ENCODE peak calls at places on chromosomes 16 and 17, in seven cellular contexts. G is COR-L47; C is GM23248; P is CD4-positive, alpha-beta T cell; V is NCI-H2171 treated with DMSO at 0.1 percent for 48 hours; U is stimulated activated CD8-positive, alpha-beta memory T cell treated with anti-CD3 and anti-CD28 coated beads, Interleukin-15, amount 100 ng/mL, for 4 hours; W is left ventricle myocardium inferior. X is an unnamed sample.

GRCh38 chr17:81454473-81454872 is 58.1 kb downstream of the ACTG1 start:
- DNase-seq in G (no peak), C (no peak), P (no peak), V (no peak), U (no peak), W (no peak), X (no peak)

GRCh38 chr16:79767597-79768280 is 167.2 kb upstream of the MAF start:
- DNase-seq in G (no peak), C (peak; percentile 38), P (no peak), V (no peak), U (no peak), W (no peak), X (no peak)

GRCh38 chr16:49345829-49346228 is 27.8 kb upstream of the C16orf78 start:
- DNase-seq in G (no peak), C (peak; percentile 13), P (no peak), V (no peak), U (no peak), W (no peak), X (no peak)

GRCh38 chr16:57993897-57994296 is 6.6 kb downstream of the ZNF319 start:
- DNase-seq in G (no peak), C (no peak), P (no peak), V (no peak), U (no peak), W (no peak), X (no peak)

GRCh38 chr17:44389723-44390202 is 314 bp upstream of the ITGA2B start:
- DNase-seq in G (no peak), C (no peak), P (no peak), V (no peak), U (no peak), W (no peak), X (no peak)

GRCh38 chr17:45997624-45998023 is 1.4 kb upstream of the STH start:
- DNase-seq in G (no peak), C (peak; percentile 73), P (no peak), V (no peak), U (no peak), W (no peak), X (no peak)

GRCh38 chr17:27224526-27225315 is 69.2 kb upstream of the WSB1 start:
- DNase-seq in G (no peak), C (peak; percentile 34), P (no peak), V (no peak), U (no peak), W (no peak), X (no peak)

GRCh38 chr16:82181456-82182185 is 11.6 kb upstream of the MPHOSPH6 start:
- DNase-seq in G (no peak), C (no peak), P (no peak), V (peak; percentile 88), U (no peak), W (no peak), X (no peak)

GRCh38 chr17:45050680-45051059 is 762 bp downstream of the DCAKD start:
- DNase-seq in G (no peak), C (peak; percentile 58), P (peak; percentile 8), V (no peak), U (no peak), W (no peak), X (no peak)

GRCh38 chr16:8850279-8850885 is 18.4 kb downstream of the CARHSP1 start:
- DNase-seq in G (no peak), C (peak; percentile 92), P (no peak), V (no peak), U (no peak), W (peak; percentile 60), X (no peak)

GRCh38 chr16:55678061-55678935 is 22.5 kb downstream of the SLC6A2 start:
- DNase-seq in G (no peak), C (peak; percentile 42), P (no peak), V (no peak), U (no peak), W (peak; percentile 30), X (no peak)

GRCh38 chr17:39995438-39995837 is 14.8 kb downstream of the PSMD3 start:
- DNase-seq in G (no peak), C (no peak), P (no peak), V (no peak), U (no peak), W (no peak), X (no peak)

GRCh38 chr16:56348168-56349085 is 76.9 kb downstream of the AMFR start:
- DNase-seq in G (no peak), C (peak; percentile 14), P (no peak), V (peak; percentile 39), U (no peak), W (no peak), X (no peak)

GRCh38 chr17:7837375-7838290 is 3.6 kb downstream of the KDM6B start:
- DNase-seq in G (no peak), C (peak; percentile 24), P (no peak), V (peak; percentile 52), U (no peak), W (no peak), X (no peak)

GRCh38 chr16:19582050-19582784 is 26.7 kb downstream of the VPS35L start:
- DNase-seq in G (no peak), C (no peak), P (no peak), V (no peak), U (no peak), W (no peak), X (no peak)

GRCh38 chr17:77314601-77315000 is 173.8 kb downstream of the SEC14L1 start:
- DNase-seq in G (no peak), C (no peak), P (no peak), V (no peak), U (no peak), W (no peak), X (no peak)

GRCh38 chr16:4602330-4602729 is 12.4 kb downstream of the UBALD1 start:
- DNase-seq in G (no peak), C (no peak), P (no peak), V (no peak), U (no peak), W (no peak), X (no peak)

GRCh38 chr16:86639354-86639753 is 61.0 kb downstream of the FOXL1 start:
- DNase-seq in G (no peak), C (no peak), P (no peak), V (no peak), U (no peak), W (peak; percentile 35), X (no peak)

GRCh38 chr16:17343028-17343427 is 127.7 kb downstream of the XYLT1 start:
- DNase-seq in G (no peak), C (no peak), P (peak; percentile 13), V (no peak), U (peak; percentile 18), W (no peak), X (no peak)

GRCh38 chr16:26169451-26169850 is 477.7 kb downstream of the HS3ST4 start:
- DNase-seq in G (no peak), C (no peak), P (no peak), V (no peak), U (no peak), W (no peak), X (no peak)

GRCh38 chr16:76309639-76310335 is 32.6 kb downstream of the CNTNAP4 start:
- DNase-seq in G (no peak), C (no peak), P (no peak), V (peak; percentile 18), U (no peak), W (no peak), X (no peak)

GRCh38 chr17:49993423-49994037 is 1.5 kb downstream of the DLX3 start:
- DNase-seq in G (peak; percentile 43), C (peak; percentile 67), P (no peak), V (no peak), U (no peak), W (no peak), X (no peak)

GRCh38 chr16:81189100-81189664 is 49.3 kb upstream of the BCO1 start:
- DNase-seq in G (no peak), C (peak; percentile 48), P (no peak), V (no peak), U (no peak), W (peak; percentile 85), X (no peak)

GRCh38 chr16:4976079-4976478 is 17.9 kb downstream of the SEC14L5 start:
- DNase-seq in G (no peak), C (no peak), P (no peak), V (no peak), U (no peak), W (no peak), X (no peak)

GRCh38 chr16:21116148-21116693 is 34.4 kb downstream of the DNAH3 start:
- DNase-seq in G (no peak), C (peak; percentile 2), P (no peak), V (no peak), U (no peak), W (no peak), X (no peak)

GRCh38 chr17:7262192-7263070 is at the start of gene CLDN7:
- DNase-seq in G (peak; percentile 39), C (no peak), P (no peak), V (peak; percentile 73), U (no peak), W (no peak), X (no peak)

GRCh38 chr17:73564856-73565255 is 79.4 kb downstream of the SDK2 start:
- DNase-seq in G (no peak), C (no peak), P (no peak), V (no peak), U (no peak), W (no peak), X (no peak)

X was measured in esophagus squamous epithelium.